ENCODE peak calls at places on chromosomes 12 and 14, in nine cellular contexts. L is fibroblast of lung, D is SW 1271, U is pancreas, W is GM23248, E is OCI-LY7, H is PC-3, S is brain microvascular endothelial cell, M is NCI-H510A treated with DMSO at 0.1 percent for 48 hours. N is an unnamed sample.

GRCh38 chr12:76144253-76144564 is 59.7 kb upstream of the NAP1L1 start:
- DNase-seq in L (peak; percentile 61), D (no peak), U (no peak), W (peak; percentile 15), E (no peak), H (peak; percentile 32), S (peak; percentile 81), M (no peak), N (peak; percentile 76)

GRCh38 chr12:105192624-105193225 is 43.2 kb downstream of the APPL2 start:
- DNase-seq in L (no peak), D (no peak), U (no peak), W (no peak), E (no peak), H (no peak), S (no peak), M (no peak), N (no peak)

GRCh38 chr12:92233346-92234015 is 87.8 kb upstream of the BTG1 start:
- DNase-seq in L (peak; percentile 34), D (no peak), U (no peak), W (no peak), E (no peak), H (no peak), S (no peak), M (no peak), N (no peak)

GRCh38 chr14:90179357-90179756 is 77.0 kb upstream of the PSMC1 start:
- DNase-seq in L (no peak), D (no peak), U (no peak), W (no peak), E (no peak), H (no peak), S (no peak), M (no peak), N (no peak)

GRCh38 chr14:93972618-93973205 is 3.7 kb downstream of the ASB2 start:
- DNase-seq in L (no peak), D (no peak), U (no peak), W (no peak), E (no peak), H (no peak), S (no peak), M (no peak), N (no peak)

GRCh38 chr12:13100610-13100881 is 2.9 kb downstream of the GSG1 start:
- DNase-seq in L (no peak), D (no peak), U (no peak), W (peak; percentile 62), E (no peak), H (no peak), S (no peak), M (no peak), N (no peak)

GRCh38 chr14:56708704-56709103 is 101.6 kb downstream of the OTX2 start:
- DNase-seq in L (no peak), D (no peak), U (no peak), W (no peak), E (no peak), H (no peak), S (no peak), M (no peak), N (no peak)

GRCh38 chr12:65824314-65824563 is at the start of gene HMGA2:
- DNase-seq in L (peak; percentile 89), D (no peak), U (peak; percentile 74), W (peak; percentile 90), E (no peak), H (peak; percentile 93), S (no peak), M (no peak), N (no peak)

GRCh38 chr12:53097564-53098353 is at the start of gene IGFBP6:
- DNase-seq in L (peak; percentile 45), D (no peak), U (peak; percentile 89), W (peak; percentile 90), E (peak; percentile 56), H (peak; percentile 63), S (peak; percentile 31), M (peak; percentile 60), N (peak; percentile 74)

GRCh38 chr14:53874704-53875103 is 81.9 kb downstream of the BMP4 start:
- DNase-seq in L (no peak), D (no peak), U (no peak), W (no peak), E (no peak), H (no peak), S (no peak), M (no peak), N (no peak)

GRCh38 chr14:21861153-21861552 is 187.5 kb upstream of the OR4E1 start:
- DNase-seq in L (no peak), D (no peak), U (no peak), W (no peak), E (no peak), H (no peak), S (no peak), M (no peak), N (no peak)

GRCh38 chr12:101925352-101925751 is 48.0 kb downstream of the DRAM1 start:
- DNase-seq in L (peak; percentile 94), D (no peak), U (no peak), W (peak; percentile 98), E (no peak), H (peak; percentile 14), S (peak; percentile 98), M (no peak), N (peak; percentile 99)

GRCh38 chr14:87745507-87746118 is 247.4 kb downstream of the GALC start:
- DNase-seq in L (peak; percentile 3), D (peak; percentile 6), U (no peak), W (peak; percentile 69), E (peak; percentile 22), H (peak; percentile 39), S (peak; percentile 0), M (no peak), N (no peak)

GRCh38 chr12:41365653-41366131 is 177.6 kb downstream of the PDZRN4 start:
- DNase-seq in L (no peak), D (no peak), U (no peak), W (no peak), E (no peak), H (no peak), S (no peak), M (peak; percentile 60), N (no peak)

GRCh38 chr12:49451468-49452259 is 84.4 kb downstream of the SPATS2 start:
- DNase-seq in L (no peak), D (no peak), U (no peak), W (no peak), E (no peak), H (no peak), S (no peak), M (no peak), N (no peak)

GRCh38 chr12:109827566-109828550 is 5.3 kb downstream of the TRPV4 start:
- DNase-seq in L (no peak), D (no peak), U (no peak), W (no peak), E (no peak), H (no peak), S (no peak), M (no peak), N (no peak)

GRCh38 chr12:94535614-94535932 is 75.9 kb upstream of the CEP83 start:
- DNase-seq in L (no peak), D (no peak), U (no peak), W (no peak), E (no peak), H (no peak), S (no peak), M (peak; percentile 82), N (no peak)

GRCh38 chr12:60100852-60101251 is 505.0 kb downstream of the SLC16A7 start:
- DNase-seq in L (no peak), D (no peak), U (no peak), W (no peak), E (no peak), H (peak; percentile 88), S (no peak), M (peak; percentile 24), N (no peak)

GRCh38 chr12:131684015-131684725 is 26.7 kb upstream of the SFSWAP start:
- DNase-seq in L (no peak), D (no peak), U (no peak), W (no peak), E (no peak), H (no peak), S (no peak), M (no peak), N (no peak)

GRCh38 chr14:104939666-104940410 is 15.2 kb downstream of the PLD4 start:
- DNase-seq in L (no peak), D (no peak), U (peak; percentile 28), W (no peak), E (no peak), H (no peak), S (no peak), M (no peak), N (no peak)

GRCh38 chr12:15152864-15153263 is 68.4 kb downstream of the RERG start:
- DNase-seq in L (peak; percentile 83), D (no peak), U (no peak), W (peak; percentile 61), E (no peak), H (peak; percentile 39), S (no peak), M (no peak), N (peak; percentile 70)

GRCh38 chr12:123054371-123054770 is 73.9 kb downstream of the ARL6IP4 start:
- DNase-seq in L (no peak), D (no peak), U (peak; percentile 5), W (no peak), E (no peak), H (no peak), S (no peak), M (no peak), N (no peak)